ENCODE peak calls at places on chromosomes 4 and X, in six cellular contexts. R, X, K, Z, I and C are unnamed samples.

GRCh38 chr4:71473541-71474240 is 134.9 kb downstream of the SLC4A4 start:
- DNase-seq in R (no peak), X (no peak), K (no peak), Z (no peak), I (no peak), C (no peak)

GRCh38 chr4:118033148-118034060 is 882 bp upstream of the NDST3 start:
- DNase-seq in R (peak; percentile 30), X (no peak), K (no peak), Z (peak; percentile 83), I (no peak), C (peak; percentile 57)

GRCh38 chr4:109548655-109549054 is 11.4 kb upstream of the MCUB start:
- DNase-seq in R (peak; percentile 94), X (no peak), K (no peak), Z (no peak), I (peak; percentile 48), C (no peak)

GRCh38 chr4:143390764-143391163 is 54.1 kb downstream of the GAB1 start:
- DNase-seq in R (no peak), X (no peak), K (peak; percentile 10), Z (no peak), I (no peak), C (peak; percentile 66)

GRCh38 chrX:102345916-102346315 is 93.9 kb downstream of the NXF2B start:
- DNase-seq in R (peak; percentile 34), X (peak; percentile 65), K (peak; percentile 6), Z (peak; percentile 71), I (peak; percentile 31), C (peak; percentile 89)

GRCh38 chr4:94653095-94653649 is 104.6 kb upstream of the BMPR1B start:
- DNase-seq in R (no peak), X (no peak), K (no peak), Z (no peak), I (no peak), C (no peak)

GRCh38 chr4:2338754-2339457 is 77.0 kb upstream of the MXD4 start:
- DNase-seq in R (no peak), X (no peak), K (no peak), Z (no peak), I (no peak), C (no peak)

GRCh38 chr4:74969507-74970474 is 36.9 kb downstream of the PARM1 start:
- DNase-seq in R (no peak), X (no peak), K (no peak), Z (no peak), I (peak; percentile 42), C (no peak)

GRCh38 chr4:40194602-40195161 is 2.1 kb upstream of the RHOH start:
- DNase-seq in R (peak; percentile 17), X (no peak), K (peak; percentile 36), Z (no peak), I (no peak), C (peak; percentile 78)

GRCh38 chrX:47556045-47556623 is 4.9 kb upstream of the ARAF start:
- DNase-seq in R (peak; percentile 92), X (peak; percentile 94), K (no peak), Z (peak; percentile 94), I (peak; percentile 94), C (peak; percentile 87)

GRCh38 chr4:39446842-39447573 is 11.7 kb downstream of the RPL9 start:
- DNase-seq in R (peak; percentile 69), X (peak; percentile 75), K (no peak), Z (peak; percentile 92), I (peak; percentile 62), C (peak; percentile 85)

GRCh38 chr4:176635372-176636261 is 157.1 kb downstream of the VEGFC start:
- DNase-seq in R (peak; percentile 68), X (no peak), K (no peak), Z (no peak), I (no peak), C (no peak)

GRCh38 chr4:139816856-139817255 is 151.2 kb downstream of the MGST2 start:
- DNase-seq in R (no peak), X (no peak), K (no peak), Z (no peak), I (no peak), C (no peak)

GRCh38 chr4:122541996-122542395 is 78.9 kb downstream of the IL21 start:
- DNase-seq in R (no peak), X (no peak), K (no peak), Z (no peak), I (no peak), C (no peak)

GRCh38 chrX:38116706-38117105 is 104.0 kb downstream of the SRPX start:
- DNase-seq in R (no peak), X (no peak), K (no peak), Z (no peak), I (no peak), C (no peak)

GRCh38 chr4:1167244-1167949 is 5.0 kb downstream of the SPON2 start:
- DNase-seq in R (peak; percentile 72), X (peak; percentile 88), K (peak; percentile 24), Z (peak; percentile 96), I (peak; percentile 80), C (peak; percentile 96)

GRCh38 chrX:42443267-42443666 is 334.7 kb downstream of the PPP1R2C start:
- DNase-seq in R (no peak), X (no peak), K (no peak), Z (no peak), I (no peak), C (no peak)

GRCh38 chr4:41389356-41389755 is 132.6 kb downstream of the UCHL1 start:
- DNase-seq in R (no peak), X (no peak), K (no peak), Z (no peak), I (no peak), C (no peak)

GRCh38 chrX:132488092-132488749 is 617 bp downstream of the MBNL3 start:
- DNase-seq in R (peak; percentile 37), X (no peak), K (no peak), Z (no peak), I (no peak), C (peak; percentile 58)

GRCh38 chr4:20313237-20314030 is 61.7 kb downstream of the SLIT2 start:
- DNase-seq in R (no peak), X (no peak), K (peak; percentile 21), Z (no peak), I (no peak), C (no peak)

GRCh38 chrX:8374041-8374825 is 90.4 kb upstream of the VCX3B start:
- DNase-seq in R (no peak), X (no peak), K (no peak), Z (no peak), I (no peak), C (no peak)

GRCh38 chr4:92198711-92199110 is 105.1 kb upstream of the GRID2 start:
- DNase-seq in R (no peak), X (no peak), K (no peak), Z (no peak), I (no peak), C (no peak)

GRCh38 chr4:86818211-86818610 is 31.0 kb downstream of the SLC10A6 start:
- DNase-seq in R (peak; percentile 77), X (no peak), K (no peak), Z (no peak), I (no peak), C (no peak)

GRCh38 chrX:107675823-107676555 is 47.7 kb downstream of the PRPS1 start:
- DNase-seq in R (no peak), X (no peak), K (no peak), Z (no peak), I (no peak), C (no peak)

GRCh38 chrX:70033348-70033747 is 16.4 kb downstream of the AWAT2 start:
- DNase-seq in R (peak; percentile 61), X (no peak), K (peak; percentile 3), Z (peak; percentile 59), I (no peak), C (no peak)

GRCh38 chr4:121799208-121799823 is 1.8 kb upstream of the EXOSC9 start:
- DNase-seq in R (no peak), X (no peak), K (peak; percentile 74), Z (no peak), I (no peak), C (no peak)

GRCh38 chrX:17977696-17978095 is 116.6 kb upstream of the RAI2 start:
- DNase-seq in R (no peak), X (no peak), K (no peak), Z (no peak), I (no peak), C (no peak)

GRCh38 chr4:165194368-165194767 is 13.0 kb upstream of the KLHL2 start:
- DNase-seq in R (no peak), X (no peak), K (no peak), Z (no peak), I (no peak), C (no peak)

GRCh38 chr4:38188136-38188535 is 227.9 kb downstream of the PTTG2 start:
- DNase-seq in R (no peak), X (no peak), K (no peak), Z (no peak), I (no peak), C (no peak)
- H3K27ac ChIP-seq in R (no peak overlapping the region), X (no peak overlapping the region), K (no peak overlapping the region), Z (no peak overlapping the region), I (no peak overlapping the region), C (no peak overlapping the region)

DNA sequence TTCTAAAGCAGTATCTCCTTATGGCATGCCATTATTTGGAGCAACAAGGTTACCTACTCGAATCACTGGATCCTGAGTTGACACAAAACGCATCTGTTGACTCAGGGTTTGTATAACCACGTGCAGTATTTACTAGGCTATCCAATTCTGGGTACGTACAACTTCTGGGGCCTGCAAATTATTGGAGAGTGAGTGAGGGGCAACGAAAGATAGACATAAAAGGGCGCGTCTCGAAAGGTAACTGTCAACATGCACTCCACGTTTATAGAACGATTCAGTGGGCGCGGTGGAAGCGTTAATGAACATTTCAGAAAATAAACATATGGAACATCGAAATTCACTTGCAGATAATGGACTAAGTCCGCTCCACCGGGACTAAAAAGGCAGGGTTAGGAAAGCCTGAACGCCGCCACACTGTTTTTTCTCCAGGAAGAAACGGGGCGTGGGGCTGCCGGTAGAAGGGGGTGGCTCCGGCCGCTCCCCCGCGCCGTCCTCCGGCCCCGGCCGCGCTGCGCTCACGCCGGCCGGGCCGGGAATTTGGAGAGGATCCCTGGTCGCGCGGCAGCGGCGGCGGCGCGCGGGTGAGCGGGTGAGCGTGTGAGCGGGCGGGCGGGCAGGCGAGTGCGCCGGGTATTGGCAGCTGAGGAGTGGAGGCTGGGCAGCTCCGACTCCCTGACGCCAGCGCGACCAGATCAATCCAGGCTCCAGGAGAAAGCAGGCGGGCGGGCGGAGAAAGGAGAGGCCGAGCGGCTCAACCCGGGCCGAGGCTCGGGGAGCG is at the start of gene SMAD1:
- DNase-seq in R (peak; percentile 76), X (peak; percentile 83), K (peak; percentile 53), Z (peak; percentile 87), I (peak; percentile 91), C (peak; percentile 82)
- TF ChIP-seq POLR2A in R (peak; percentile 59), X (no peak), K (peak; percentile 58), Z (no peak), I (peak; percentile 63), C (peak; percentile 65)

GRCh38 chrX:65706041-65706828 is 38.8 kb downstream of the MSN start:
- DNase-seq in R (peak; percentile 76), X (no peak), K (no peak), Z (no peak), I (peak; percentile 79), C (no peak)

GRCh38 chrX:65707153-65707552 is 39.7 kb downstream of the MSN start:
- DNase-seq in R (no peak), X (no peak), K (no peak), Z (no peak), I (no peak), C (no peak)

GRCh38 chrX:65702956-65703355 is 35.5 kb downstream of the MSN start:
- DNase-seq in R (no peak), X (no peak), K (no peak), Z (no peak), I (no peak), C (no peak)

GRCh38 chrX:65705439-65705838 is 38.0 kb downstream of the MSN start:
- DNase-seq in R (no peak), X (no peak), K (no peak), Z (no peak), I (no peak), C (no peak)
- H3K36me3 ChIP-seq in R (no peaks in the 10 kb centered on the region), X (no peaks in the 10 kb centered on the region), K (no peaks in the 10 kb centered on the region), Z (peaks cover 38% of the 10 kb centered on the region), I (no peaks in the 10 kb centered on the region), C (no peaks in the 10 kb centered on the region)

GRCh38 chr4:30718889-30719252 is 1.3 kb upstream of the PCDH7 start:
- DNase-seq in R (peak; percentile 60), X (no peak), K (no peak), Z (no peak), I (no peak), C (no peak)
- H3K27ac ChIP-seq in R (peak overlapping the region; percentile 57), X (peak overlapping the region; percentile 65), K (no peak overlapping the region), Z (peak overlapping the region; percentile 66), I (peak overlapping the region; percentile 87), C (no peak overlapping the region)